ENCODE peak calls at places on chromosome 7, in nine cellular contexts. I is HS-5; X is Right ventricle myocardium superior; O is stimulated activated CD4-positive, alpha-beta T cell treated with anti-CD3 and anti-CD28 coated beads, TNF-alpha, amount 100 ng/mL, for 48 hours; S is H1; U is iPS-NIHi11; R is SJSA1; F is RWPE1; V is activated naive CD8-positive, alpha-beta T cell treated with anti-CD3 and anti-CD28 coated beads, Interleukin-2, amount 50 U/mL, for 24 hours. W is an unnamed sample.
A peak's percentile ranks its signal among the peaks of the same experiment; 100 is the strongest.

GRCh38 chr7:13117103-13117502 is 429.7 kb downstream of the ARL4A start:
- DNase-seq in I (peak; percentile 14), X (no peak), O (no peak), S (no peak), U (peak; percentile 24), R (no peak), F (peak; percentile 35), V (no peak), W (no peak)

GRCh38 chr7:151875862-151876111 is 1.1 kb downstream of the PRKAG2 start:
- DNase-seq in I (no peak), X (no peak), O (peak; percentile 31), S (no peak), U (no peak), R (no peak), F (no peak), V (no peak), W (no peak)

GRCh38 chr7:57438244-57438643 is 11.7 kb upstream of the ZNF716 start:
- DNase-seq in I (no peak), X (no peak), O (no peak), S (no peak), U (no peak), R (no peak), F (no peak), V (no peak), W (no peak)

GRCh38 chr7:157689269-157690057 is 352.7 kb downstream of the DNAJB6 start:
- DNase-seq in I (no peak), X (no peak), O (no peak), S (no peak), U (no peak), R (no peak), F (no peak), V (no peak), W (no peak)

GRCh38 chr7:88452648-88453047 is 146.0 kb upstream of the STEAP4 start:
- DNase-seq in I (no peak), X (no peak), O (no peak), S (no peak), U (no peak), R (no peak), F (no peak), V (no peak), W (no peak)

GRCh38 chr7:156943091-156944041 is 6.1 kb upstream of the NOM1 start:
- DNase-seq in I (no peak), X (no peak), O (no peak), S (no peak), U (no peak), R (no peak), F (no peak), V (no peak), W (no peak)

GRCh38 chr7:24407965-24408364 is 124.0 kb downstream of the NPY start:
- DNase-seq in I (no peak), X (no peak), O (no peak), S (no peak), U (no peak), R (no peak), F (no peak), V (no peak), W (no peak)

GRCh38 chr7:646951-647350 is 79.5 kb upstream of the DNAAF5 start:
- DNase-seq in I (no peak), X (no peak), O (no peak), S (no peak), U (no peak), R (no peak), F (no peak), V (no peak), W (no peak)

GRCh38 chr7:114703677-114704076 is 218.2 kb upstream of the MDFIC start:
- DNase-seq in I (peak; percentile 15), X (no peak), O (no peak), S (no peak), U (no peak), R (no peak), F (no peak), V (no peak), W (no peak)

GRCh38 chr7:80724249-80724871 is 85.9 kb downstream of the CD36 start:
- DNase-seq in I (no peak), X (no peak), O (no peak), S (no peak), U (no peak), R (peak; percentile 58), F (no peak), V (no peak), W (peak; percentile 7)

GRCh38 chr7:7673240-7673550 is 32.6 kb downstream of the UMAD1 start:
- DNase-seq in I (no peak), X (no peak), O (no peak), S (no peak), U (no peak), R (no peak), F (no peak), V (no peak), W (no peak)

GRCh38 chr7:151245360-151246160 is 2.9 kb downstream of the SMARCD3 start:
- DNase-seq in I (no peak), X (peak; percentile 67), O (no peak), S (no peak), U (peak; percentile 84), R (no peak), F (no peak), V (peak; percentile 73), W (no peak)

GRCh38 chr7:473211-473734 is 46.4 kb downstream of the PDGFA start:
- DNase-seq in I (no peak), X (peak; percentile 29), O (no peak), S (no peak), U (peak; percentile 25), R (no peak), F (no peak), V (no peak), W (no peak)

GRCh38 chr7:151191544-151191943 is 4.5 kb upstream of the ASB10 start:
- DNase-seq in I (no peak), X (no peak), O (no peak), S (no peak), U (no peak), R (no peak), F (no peak), V (no peak), W (no peak)

GRCh38 chr7:19491821-19492452 is 216.9 kb downstream of the POLR1F start:
- DNase-seq in I (peak; percentile 51), X (no peak), O (no peak), S (no peak), U (no peak), R (peak; percentile 18), F (peak; percentile 16), V (no peak), W (no peak)

GRCh38 chr7:30136339-30136738 is 1.6 kb downstream of the MTURN start:
- DNase-seq in I (no peak), X (no peak), O (no peak), S (no peak), U (peak; percentile 57), R (no peak), F (no peak), V (no peak), W (no peak)

GRCh38 chr7:17153571-17153970 is 144.9 kb upstream of the AHR start:
- DNase-seq in I (no peak), X (no peak), O (no peak), S (no peak), U (no peak), R (no peak), F (no peak), V (no peak), W (no peak)

GRCh38 chr7:92691578-92691977 is 101.4 kb upstream of the FAM133B start:
- DNase-seq in I (peak; percentile 31), X (no peak), O (no peak), S (no peak), U (peak; percentile 30), R (peak; percentile 60), F (peak; percentile 39), V (no peak), W (peak; percentile 53)

GRCh38 chr7:81583882-81584533 is 185.8 kb downstream of the HGF start:
- DNase-seq in I (no peak), X (no peak), O (no peak), S (no peak), U (no peak), R (no peak), F (no peak), V (no peak), W (no peak)

GRCh38 chr7:101743995-101744360 is 73.4 kb upstream of the CUX1 start:
- DNase-seq in I (no peak), X (no peak), O (no peak), S (no peak), U (peak; percentile 70), R (no peak), F (no peak), V (no peak), W (no peak)

GRCh38 chr7:148809856-148810255 is 74.2 kb downstream of the EZH2 start:
- DNase-seq in I (no peak), X (no peak), O (no peak), S (no peak), U (peak; percentile 43), R (no peak), F (no peak), V (no peak), W (no peak)

GRCh38 chr7:39252916-39253315 is 275.2 kb downstream of the POU6F2 start:
- DNase-seq in I (no peak), X (no peak), O (no peak), S (no peak), U (no peak), R (peak; percentile 97), F (no peak), V (no peak), W (no peak)

GRCh38 chr7:111560773-111561658 is 1.3 kb downstream of the IMMP2L start:
- DNase-seq in I (no peak), X (no peak), O (no peak), S (no peak), U (peak; percentile 13), R (peak; percentile 45), F (peak; percentile 23), V (no peak), W (no peak)

GRCh38 chr7:110421490-110422241 is 669.3 kb upstream of the LRRN3 start:
- DNase-seq in I (no peak), X (no peak), O (no peak), S (no peak), U (no peak), R (no peak), F (no peak), V (no peak), W (no peak)

GRCh38 chr7:4244041-4244440 is 438.1 kb upstream of the FOXK1 start:
- DNase-seq in I (no peak), X (no peak), O (no peak), S (no peak), U (no peak), R (no peak), F (no peak), V (no peak), W (no peak)

GRCh38 chr7:69814421-69814962 is 216.2 kb downstream of the AUTS2 start:
- DNase-seq in I (no peak), X (peak; percentile 53), O (no peak), S (no peak), U (no peak), R (peak; percentile 14), F (no peak), V (no peak), W (no peak)

GRCh38 chr7:81604075-81604807 is 165.6 kb downstream of the HGF start:
- DNase-seq in I (peak; percentile 87), X (no peak), O (no peak), S (no peak), U (no peak), R (no peak), F (no peak), V (no peak), W (peak; percentile 83)

GRCh38 chr7:1367501-1367900 is 91.8 kb downstream of the MICALL2 start:
- DNase-seq in I (no peak), X (no peak), O (no peak), S (no peak), U (no peak), R (no peak), F (no peak), V (no peak), W (no peak)

GRCh38 chr7:7489546-7489945 is 46.1 kb downstream of the COL28A1 start:
- DNase-seq in I (no peak), X (no peak), O (no peak), S (no peak), U (no peak), R (no peak), F (no peak), V (no peak), W (no peak)

GRCh38 chr7:108461855-108462254 is 5.6 kb upstream of the NRCAM start:
- DNase-seq in I (no peak), X (no peak), O (no peak), S (no peak), U (no peak), R (no peak), F (no peak), V (no peak), W (no peak)

W was measured in NCI-H446.